ENCODE peak calls at places on chromosome 20, in five cellular contexts. L is CD8-positive, alpha-beta memory T cell; Z is right cardiac atrium; Q is neural progenitor cell; P is stomach. M is an unnamed sample.

GRCh38 chr20:48404598-48404997 is 423.2 kb downstream of the PREX1 start:
- DNase-seq in L (no peak), Z (no peak), Q (no peak), P (no peak), M (no peak)

GRCh38 chr20:23145281-23145700 is 59.2 kb upstream of the CD93 start:
- DNase-seq in L (no peak), Z (no peak), Q (no peak), P (no peak), M (no peak)

GRCh38 chr20:12966468-12967085 is 42.2 kb upstream of the SPTLC3 start:
- DNase-seq in L (peak; percentile 15), Z (no peak), Q (peak; percentile 23), P (no peak), M (no peak)

GRCh38 chr20:63744574-63745423 is 5.2 kb downstream of the SLC2A4RG start:
- DNase-seq in L (no peak), Z (no peak), Q (no peak), P (no peak), M (no peak)

GRCh38 chr20:35895476-35895875 is 58.8 kb downstream of the SCAND1 start:
- DNase-seq in L (no peak), Z (no peak), Q (no peak), P (no peak), M (no peak)

GRCh38 chr20:17642404-17643269 is 39.4 kb downstream of the RRBP1 start:
- DNase-seq in L (no peak), Z (peak; percentile 21), Q (no peak), P (no peak), M (no peak)

GRCh38 chr20:44780226-44780625 is 30.1 kb downstream of the RIMS4 start:
- DNase-seq in L (no peak), Z (peak; percentile 39), Q (peak; percentile 90), P (no peak), M (no peak)

GRCh38 chr20:57198359-57199072 is 67.9 kb downstream of the BMP7 start:
- DNase-seq in L (no peak), Z (no peak), Q (peak; percentile 65), P (no peak), M (no peak)

GRCh38 chr20:59055302-59055701 is 12.7 kb upstream of the PRELID3B start:
- DNase-seq in L (peak; percentile 14), Z (no peak), Q (no peak), P (no peak), M (no peak)

GRCh38 chr20:37350655-37351574 is 5.0 kb downstream of the SRC start:
- DNase-seq in L (no peak), Z (no peak), Q (no peak), P (no peak), M (no peak)

GRCh38 chr20:44956410-44956809 is 3.8 kb downstream of the TOMM34 start:
- DNase-seq in L (no peak), Z (no peak), Q (no peak), P (no peak), M (no peak)

GRCh38 chr20:43991982-43992381 is 77.3 kb downstream of the TOX2 start:
- DNase-seq in L (no peak), Z (no peak), Q (no peak), P (no peak), M (no peak)

GRCh38 chr20:44692932-44693476 is 22.2 kb upstream of the CCN5 start:
- DNase-seq in L (no peak), Z (peak; percentile 90), Q (no peak), P (peak; percentile 33), M (no peak)

GRCh38 chr20:9215539-9215938 is 146.7 kb downstream of the PLCB4 start:
- DNase-seq in L (no peak), Z (no peak), Q (peak; percentile 5), P (no peak), M (no peak)

GRCh38 chr20:32158351-32158750 is 48.8 kb downstream of the TM9SF4 start:
- DNase-seq in L (no peak), Z (no peak), Q (no peak), P (no peak), M (no peak)

GRCh38 chr20:60820918-60821317 is 431.1 kb upstream of the CDH4 start:
- DNase-seq in L (no peak), Z (no peak), Q (no peak), P (no peak), M (no peak)

GRCh38 chr20:38435555-38435939 is 419 bp upstream of the SNHG17 start:
- DNase-seq in L (no peak), Z (no peak), Q (no peak), P (no peak), M (no peak)

GRCh38 chr20:36170542-36171215 is 16.1 kb downstream of the EPB41L1 start:
- DNase-seq in L (no peak), Z (no peak), Q (no peak), P (no peak), M (no peak)

GRCh38 chr20:48128436-48128835 is 343.2 kb upstream of the SULF2 start:
- DNase-seq in L (no peak), Z (no peak), Q (no peak), P (no peak), M (no peak)

GRCh38 chr20:34415079-34415478 is 52.0 kb downstream of the ITCH start:
- DNase-seq in L (no peak), Z (no peak), Q (no peak), P (no peak), M (no peak)

GRCh38 chr20:57061058-57061900 is 205.2 kb downstream of the BMP7 start:
- DNase-seq in L (no peak), Z (no peak), Q (peak; percentile 81), P (no peak), M (no peak)

GRCh38 chr20:2692886-2693285 is 306 bp downstream of the EBF4 start:
- DNase-seq in L (no peak), Z (no peak), Q (peak; percentile 67), P (peak; percentile 25), M (no peak)

DNA sequence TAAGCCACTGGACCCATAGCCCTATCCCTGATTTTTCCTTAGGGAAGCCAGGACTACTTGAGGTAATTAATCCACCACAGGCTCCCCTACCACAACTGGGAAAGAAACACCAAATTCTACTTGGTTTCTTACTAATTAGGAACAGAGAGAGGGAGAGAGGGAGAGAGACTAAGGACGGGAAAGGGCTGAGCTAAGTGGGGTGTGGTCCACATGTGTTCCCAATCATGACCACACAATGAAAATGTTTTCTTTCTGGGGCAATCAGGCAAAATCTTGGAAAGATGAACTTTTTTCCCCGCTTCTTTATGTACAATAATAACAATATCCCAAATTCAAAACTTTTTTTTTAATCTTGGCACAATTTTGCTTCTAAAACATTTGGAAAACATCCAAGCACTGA is 734.5 kb downstream of the MAFB start:
- DNase-seq in L (no peak), Z (no peak), Q (no peak), P (no peak), M (no peak)
- H3K9me3 ChIP-seq in L (no peaks in the 10 kb centered on the region), Z (no peaks in the 10 kb centered on the region), Q (no peaks in the 10 kb centered on the region), P (no peaks in the 10 kb centered on the region), M (no peaks in the 10 kb centered on the region)

DNA sequence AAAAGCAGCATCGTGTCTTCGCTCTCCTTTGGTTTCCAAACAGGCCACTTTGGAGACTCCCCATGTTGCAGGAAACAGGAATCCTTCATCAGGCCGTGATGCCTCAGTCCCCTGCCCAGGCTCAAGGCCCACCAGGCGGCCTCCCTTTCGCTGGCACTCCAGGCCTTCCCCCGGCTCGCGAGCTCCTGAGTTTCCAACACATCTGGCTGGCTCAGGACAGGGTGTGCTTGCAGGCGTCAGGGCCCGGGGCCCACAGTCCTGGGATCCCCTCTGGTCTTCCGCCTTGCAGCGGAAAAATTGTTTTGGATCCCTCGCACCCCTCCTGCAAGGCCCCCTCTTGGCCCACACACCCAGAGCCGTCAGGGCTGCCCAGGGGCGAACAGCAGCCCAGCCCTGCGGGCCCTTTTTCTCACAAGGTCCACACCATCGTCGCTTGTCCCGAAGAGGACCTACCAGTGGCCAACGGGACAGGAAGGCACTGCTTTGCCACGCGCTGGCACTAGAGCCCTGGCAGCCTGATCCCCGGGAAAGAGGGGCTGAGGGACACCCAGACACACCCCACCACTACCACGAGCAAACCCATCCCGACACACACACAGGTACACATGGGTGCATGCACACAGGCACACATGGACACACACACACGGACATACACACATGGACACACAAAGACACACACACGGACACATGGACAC is 1930.9 kb upstream of the DEFB115 start:
- DNase-seq in L (no peak), Z (no peak), Q (no peak), P (no peak), M (no peak)
- H3K9me3 ChIP-seq in L (no peaks in the 10 kb centered on the region), Z (no peaks in the 10 kb centered on the region), Q (peaks cover 2% of the 10 kb centered on the region), P (peaks cover 18% of the 10 kb centered on the region), M (peaks cover 2% of the 10 kb centered on the region)

DNA sequence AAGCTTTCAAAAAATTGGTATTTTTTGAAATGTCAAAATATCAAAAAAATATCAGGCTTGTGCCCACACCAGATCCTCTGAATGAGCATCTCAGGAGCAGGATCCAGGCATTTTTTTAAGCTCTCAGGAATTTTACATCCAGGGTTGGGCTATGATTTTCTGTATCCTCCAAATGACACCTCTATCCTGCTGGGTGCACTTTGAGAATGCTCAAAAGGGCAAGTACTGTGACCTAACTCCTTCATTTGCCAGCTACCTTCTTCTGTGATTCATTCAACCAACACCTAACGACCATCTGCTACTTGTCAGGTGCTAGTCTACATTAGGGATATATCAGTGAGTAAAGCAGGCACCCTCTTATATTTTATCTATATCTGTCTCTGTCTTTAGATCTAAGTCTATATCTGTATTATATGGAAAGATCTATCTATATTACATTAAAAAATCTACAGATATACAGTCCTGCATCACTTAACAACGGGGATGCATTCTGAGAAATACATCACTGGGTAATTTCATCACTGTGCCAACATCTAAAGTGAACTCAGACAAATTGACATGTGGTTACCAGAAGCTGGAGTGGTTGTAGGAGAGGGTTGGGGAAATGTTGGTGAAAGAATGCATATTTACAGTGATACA is 131.6 kb downstream of the KIF16B start:
- DNase-seq in L (no peak), Z (no peak), Q (no peak), P (no peak), M (no peak)
- H3K9me3 ChIP-seq in L (no peaks in the 10 kb centered on the region), Z (no peaks in the 10 kb centered on the region), Q (no peaks in the 10 kb centered on the region), P (no peaks in the 10 kb centered on the region), M (no peaks in the 10 kb centered on the region)

GRCh38 chr20:29740951-29741593 is 1516.4 kb upstream of the DEFB115 start:
- DNase-seq in L (no peak), Z (no peak), Q (no peak), P (peak; percentile 15), M (no peak)

GRCh38 chr20:29741594-29741893 is 1515.9 kb upstream of the DEFB115 start:
- DNase-seq in L (no peak), Z (no peak), Q (no peak), P (peak; percentile 24), M (no peak)

GRCh38 chr20:29741894-29742698 is 1515.4 kb upstream of the DEFB115 start:
- DNase-seq in L (no peak), Z (no peak), Q (no peak), P (no peak), M (no peak)

GRCh38 chr20:29742699-29743100 is 1514.8 kb upstream of the DEFB115 start:
- DNase-seq in L (no peak), Z (no peak), Q (no peak), P (no peak), M (no peak)

DNA sequence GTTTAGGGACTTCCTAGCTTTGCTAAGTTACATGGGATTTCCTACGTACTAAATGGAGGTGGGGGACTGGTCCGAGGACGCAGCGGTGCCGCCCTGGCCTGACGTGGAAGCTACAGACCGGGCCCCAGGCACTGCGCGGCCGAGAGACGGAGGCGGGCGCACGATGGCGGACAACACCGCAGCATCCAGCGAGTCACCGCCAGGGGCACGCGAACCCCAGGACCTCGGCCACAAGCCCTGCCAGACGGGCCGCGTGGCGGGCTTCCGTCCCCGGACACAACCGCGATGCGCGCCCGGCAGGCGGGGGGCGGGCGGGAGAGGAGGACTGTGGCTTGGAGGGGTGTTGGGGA is 1516.9 kb upstream of the DEFB115 start:
- DNase-seq in L (no peak), Z (no peak), Q (no peak), P (peak; percentile 16), M (no peak)
- H3K9me3 ChIP-seq in L (no peaks in the 10 kb centered on the region), Z (no peaks in the 10 kb centered on the region), Q (peaks cover 3% of the 10 kb centered on the region), P (peaks cover 47% of the 10 kb centered on the region), M (no peaks in the 10 kb centered on the region)

GRCh38 chr20:6623989-6624388 is 143.5 kb upstream of the BMP2 start:
- DNase-seq in L (no peak), Z (no peak), Q (peak; percentile 69), P (no peak), M (no peak)
- H3K9me3 ChIP-seq in L (no peaks in the 10 kb centered on the region), Z (no peaks in the 10 kb centered on the region), Q (no peaks in the 10 kb centered on the region), P (no peaks in the 10 kb centered on the region), M (no peaks in the 10 kb centered on the region)